ENCODE peak calls at places on chromosomes 5 and 9, in five cellular contexts. A, V, P, G and Y are unnamed samples. For H3K9me3, the result is how much of the 10 kb centered on the place peaks cover.

GRCh38 chr5:132476853-132477729 is 13.5 kb downstream of the IRF1 start:
- DNase-seq in G (no peak), V (no peak), P (no peak), A (no peak), Y (no peak)

GRCh38 chr9:34899535-34900158 is 58.4 kb upstream of the PHF24 start:
- DNase-seq in G (peak), A (peak), V (peak), P (peak), Y (peak)

GRCh38 chr9:69674741-69675438 is 2.7 kb upstream of the APBA1 start:
- DNase-seq in G (peak), V (no peak), P (no peak), A (no peak), Y (no peak)

GRCh38 chr5:68252678-68253520 is 37.3 kb downstream of the PIK3R1 start:
- DNase-seq in G (peak), A (peak), P (peak), V (peak), Y (peak)

GRCh38 chr5:56269216-56269927 is 36.2 kb upstream of the ANKRD55 start:
- DNase-seq in G (peak), P (peak), V (no peak), A (peak), Y (no peak)

GRCh38 chr5:168120416-168121137 is 170.9 kb upstream of the WWC1 start:
- DNase-seq in G (no peak), V (no peak), P (no peak), A (no peak), Y (no peak)

GRCh38 chr5:65803699-65804426 is 81.9 kb downstream of the NLN start:
- DNase-seq in V (no peak), A (no peak), P (no peak), G (no peak), Y (no peak)

GRCh38 chr5:154603978-154604679 is 126.1 kb upstream of the HAND1 start:
- DNase-seq in V (no peak), G (no peak), A (peak), P (no peak), Y (peak)

GRCh38 chr5:159765034-159765433 is 151.2 kb upstream of the ADRA1B start:
- DNase-seq in G (no peak), P (no peak), V (no peak), A (no peak), Y (no peak)

GRCh38 chr5:87020099-87020934 is 247.4 kb upstream of the RASA1 start:
- DNase-seq in G (no peak), P (peak), A (peak), V (no peak), Y (peak)

GRCh38 chr9:16058131-16058549 is 505.3 kb downstream of the CCDC171 start:
- DNase-seq in A (no peak), G (peak), V (no peak), P (no peak), Y (no peak)

GRCh38 chr9:114200721-114201300 is 45.5 kb downstream of the COL27A1 start:
- DNase-seq in V (no peak), A (no peak), G (no peak), P (no peak), Y (no peak)

GRCh38 chr5:52580921-52581320 is 206.8 kb upstream of the ITGA1 start:
- DNase-seq in G (peak), P (no peak), A (no peak), V (no peak), Y (peak)

DNA sequence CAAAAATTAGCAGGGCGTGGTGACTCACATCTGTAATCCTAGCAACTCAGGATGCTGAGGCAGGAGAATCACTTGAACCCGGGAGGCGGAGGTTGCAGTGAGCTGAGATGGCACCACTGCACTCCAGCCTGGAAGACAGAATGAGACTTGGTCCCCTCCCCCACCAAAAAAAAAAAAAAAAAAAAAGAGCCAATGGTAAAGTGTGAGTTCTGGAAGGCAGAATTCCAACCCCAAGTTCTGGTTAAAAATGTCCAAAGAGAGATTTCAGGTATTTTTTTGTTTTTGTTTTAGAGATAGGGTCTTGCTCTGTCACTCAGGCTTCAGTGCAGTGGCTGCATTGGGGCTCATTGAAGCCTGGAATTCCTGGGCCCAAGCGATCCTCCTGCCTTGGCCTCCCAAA is 1.6 kb upstream of the SET start:
- DNase-seq in G (no peak), A (no peak), V (no peak), P (no peak), Y (no peak)
- H3K4me3 ChIP-seq in G (no peak), A (no peak), V (no peak), P (peak), Y (no peak)

GRCh38 chr5:12477556-12477955 is 573.3 kb upstream of the CTNND2 start:
- DNase-seq in P (no peak), G (no peak), V (no peak), A (no peak), Y (no peak)
- H3K9me3 ChIP-seq in P (under half), G (under half), V (under half), A (under half), Y (under half)

DNA sequence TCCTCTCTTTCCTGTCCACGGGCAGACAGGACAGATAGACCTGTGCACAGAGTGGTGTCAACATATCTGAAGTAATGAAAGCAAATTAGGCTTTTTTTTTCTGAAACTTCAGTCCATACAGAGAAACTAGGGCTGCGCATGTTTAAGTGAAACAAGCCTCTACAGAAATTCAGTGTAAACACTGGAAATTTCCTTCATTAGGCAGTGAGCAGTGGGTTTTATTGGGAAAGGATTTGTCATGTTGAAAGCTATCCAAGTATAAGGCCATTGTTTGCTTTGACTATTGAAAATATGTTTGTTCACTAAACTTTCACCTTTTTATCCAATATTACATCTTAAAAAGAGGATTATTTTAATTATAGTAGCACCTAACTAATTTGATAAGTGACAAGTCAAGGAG is 161.2 kb downstream of the AOPEP start:
- DNase-seq in G (peak), P (no peak), V (no peak), A (no peak), Y (no peak)
- H3K27ac ChIP-seq in G (no peak), P (no peak), V (no peak), A (no peak), Y (no peak)

DNA sequence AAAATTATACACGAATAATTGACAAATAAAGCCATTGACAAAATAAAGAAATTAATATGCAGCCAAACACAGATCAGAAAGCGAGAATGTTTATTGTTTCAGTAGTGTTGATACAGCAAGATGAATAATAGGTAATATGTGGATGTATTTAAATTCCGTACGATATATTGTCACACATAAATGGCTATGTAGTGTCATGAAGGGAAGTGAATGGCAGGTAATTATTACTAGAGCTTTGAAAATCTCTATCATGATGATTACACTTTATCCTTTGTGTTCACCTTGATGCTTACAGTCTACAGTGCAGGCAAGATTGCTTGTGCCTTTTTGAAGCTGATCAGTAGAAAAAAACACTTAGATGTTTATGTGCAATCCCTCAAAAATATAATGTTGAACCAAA is 23.3 kb upstream of the CDH10 start:
- DNase-seq in A (no peak), P (no peak), V (no peak), G (no peak), Y (no peak)
- H3K4me3 ChIP-seq in A (no peak), P (no peak), V (no peak), G (no peak), Y (no peak)

GRCh38 chr9:118669986-118670385 is 699.2 kb downstream of the BRINP1 start:
- DNase-seq in G (no peak), A (no peak), V (no peak), P (no peak), Y (no peak)
- H3K9me3 ChIP-seq in G (under half), A (under half), V (under half), P (under half), Y (under half)